ENCODE peak calls at places on chromosome 18, in five cellular contexts. R, Z, C, H and S are unnamed samples.

GRCh38 chr18:37390687-37391086 is 174.9 kb downstream of the CELF4 start:
- DNase-seq in C (no peak), H (no peak), R (no peak), Z (no peak), S (no peak)

GRCh38 chr18:55328301-55328700 is 259.7 kb downstream of the TCF4 start:
- DNase-seq in R (no peak), Z (no peak), H (peak), C (no peak), S (no peak)

GRCh38 chr18:27748336-27748735 is 428.6 kb downstream of the CDH2 start:
- DNase-seq in Z (no peak), R (no peak), C (no peak), H (no peak), S (no peak)

GRCh38 chr18:9595197-9595596 is 19.2 kb downstream of the PPP4R1 start:
- DNase-seq in Z (no peak), R (no peak), H (peak), C (no peak), S (no peak)

GRCh38 chr18:22551536-22552151 is 133.9 kb upstream of the CTAGE1 start:
- DNase-seq in Z (no peak), H (peak), R (no peak), C (no peak), S (no peak)

GRCh38 chr18:23502516-23503037 is 734 bp upstream of the RMC1 start:
- DNase-seq in R (no peak), C (no peak), Z (no peak), H (no peak), S (no peak)

GRCh38 chr18:10477121-10477862 is 22.9 kb downstream of the APCDD1 start:
- DNase-seq in H (no peak), R (peak), C (no peak), Z (no peak), S (no peak)

GRCh38 chr18:23337599-23338444 is 115.3 kb upstream of the RIOK3 start:
- DNase-seq in H (peak), C (no peak), R (peak), Z (no peak), S (peak)

GRCh38 chr18:58671941-58672565 is 788 bp downstream of the MALT1 start:
- DNase-seq in H (peak), Z (no peak), C (no peak), R (no peak), S (peak)

GRCh38 chr18:13914170-13914569 is 1.2 kb downstream of the MC2R start:
- DNase-seq in Z (no peak), H (no peak), R (no peak), C (no peak), S (no peak)

GRCh38 chr18:63233334-63233733 is 86.2 kb downstream of the BCL2 start:
- DNase-seq in R (no peak), C (peak), H (no peak), Z (no peak), S (no peak)

GRCh38 chr18:36813111-36813752 is 15.6 kb downstream of the TPGS2 start:
- DNase-seq in Z (no peak), C (no peak), R (no peak), H (no peak), S (no peak)

GRCh38 chr18:76564117-76564516 is 69.1 kb upstream of the ZNF516 start:
- DNase-seq in H (peak), C (no peak), R (no peak), Z (no peak), S (no peak)